ENCODE peak calls at places on chromosomes 16 and 17, in eight cellular contexts. One of them, this sample, is unnamed.

GRCh38 chr17:42408076-42408475 is 15.0 kb downstream of the CAVIN1 start:
- DNase-seq in WERI-Rb-1: no peak
- DNase-seq in left ventricle myocardium inferior: peak; percentile 56
- DNase-seq in tibial artery: no peak
- DNase-seq in PC-9: no peak
- DNase-seq in keratinocyte: no peak
- DNase-seq in adrenal gland: no peak
- DNase-seq in A549: no peak
- DNase-seq in this sample: no peak

GRCh38 chr16:81765111-81765919 is 13.8 kb upstream of the PLCG2 start:
- DNase-seq in WERI-Rb-1: no peak
- DNase-seq in left ventricle myocardium inferior: no peak
- DNase-seq in tibial artery: no peak
- DNase-seq in PC-9: no peak
- DNase-seq in keratinocyte: no peak
- DNase-seq in adrenal gland: no peak
- DNase-seq in A549: no peak
- DNase-seq in this sample: no peak

GRCh38 chr17:28346746-28347246 is 10.5 kb downstream of the POLDIP2 start:
- DNase-seq in WERI-Rb-1: peak; percentile 37
- DNase-seq in left ventricle myocardium inferior: no peak
- DNase-seq in tibial artery: no peak
- DNase-seq in PC-9: no peak
- DNase-seq in keratinocyte: no peak
- DNase-seq in adrenal gland: peak; percentile 85
- DNase-seq in A549: peak; percentile 48
- DNase-seq in this sample: no peak

GRCh38 chr17:79997004-79997673 is 38.5 kb downstream of the TBC1D16 start:
- DNase-seq in WERI-Rb-1: no peak
- DNase-seq in left ventricle myocardium inferior: no peak
- DNase-seq in tibial artery: no peak
- DNase-seq in PC-9: no peak
- DNase-seq in keratinocyte: no peak
- DNase-seq in adrenal gland: no peak
- DNase-seq in A549: no peak
- DNase-seq in this sample: no peak

GRCh38 chr17:66580178-66580577 is 254.7 kb upstream of the CACNG5 start:
- DNase-seq in WERI-Rb-1: no peak
- DNase-seq in left ventricle myocardium inferior: peak; percentile 26
- DNase-seq in tibial artery: peak; percentile 79
- DNase-seq in PC-9: peak; percentile 48
- DNase-seq in keratinocyte: no peak
- DNase-seq in adrenal gland: peak; percentile 45
- DNase-seq in A549: peak; percentile 40
- DNase-seq in this sample: no peak

GRCh38 chr16:81461756-81462155 is 17.1 kb downstream of the CMIP start:
- DNase-seq in WERI-Rb-1: no peak
- DNase-seq in left ventricle myocardium inferior: no peak
- DNase-seq in tibial artery: no peak
- DNase-seq in PC-9: no peak
- DNase-seq in keratinocyte: no peak
- DNase-seq in adrenal gland: no peak
- DNase-seq in A549: no peak
- DNase-seq in this sample: no peak

GRCh38 chr17:44438634-44439033 is 49.2 kb upstream of the ITGA2B start:
- DNase-seq in WERI-Rb-1: no peak
- DNase-seq in left ventricle myocardium inferior: no peak
- DNase-seq in tibial artery: no peak
- DNase-seq in PC-9: no peak
- DNase-seq in keratinocyte: no peak
- DNase-seq in adrenal gland: no peak
- DNase-seq in A549: no peak
- DNase-seq in this sample: no peak

GRCh38 chr17:76781056-76781982 is 43.4 kb downstream of the MFSD11 start:
- DNase-seq in WERI-Rb-1: peak; percentile 27
- DNase-seq in left ventricle myocardium inferior: no peak
- DNase-seq in tibial artery: no peak
- DNase-seq in PC-9: no peak
- DNase-seq in keratinocyte: no peak
- DNase-seq in adrenal gland: no peak
- DNase-seq in A549: no peak
- DNase-seq in this sample: no peak

GRCh38 chr16:59210955-59211541 is 476.9 kb upstream of the GOT2 start:
- DNase-seq in WERI-Rb-1: no peak
- DNase-seq in left ventricle myocardium inferior: no peak
- DNase-seq in tibial artery: no peak
- DNase-seq in PC-9: no peak
- DNase-seq in keratinocyte: no peak
- DNase-seq in adrenal gland: peak; percentile 33
- DNase-seq in A549: peak; percentile 96
- DNase-seq in this sample: no peak

GRCh38 chr16:30721606-30722005 is 22.6 kb downstream of the SRCAP start:
- DNase-seq in WERI-Rb-1: peak; percentile 30
- DNase-seq in left ventricle myocardium inferior: no peak
- DNase-seq in tibial artery: no peak
- DNase-seq in PC-9: peak; percentile 53
- DNase-seq in keratinocyte: no peak
- DNase-seq in adrenal gland: no peak
- DNase-seq in A549: no peak
- DNase-seq in this sample: no peak

GRCh38 chr17:42200702-42201101 is 6.4 kb upstream of the GHDC start:
- DNase-seq in WERI-Rb-1: no peak
- DNase-seq in left ventricle myocardium inferior: peak; percentile 68
- DNase-seq in tibial artery: no peak
- DNase-seq in PC-9: no peak
- DNase-seq in keratinocyte: no peak
- DNase-seq in adrenal gland: peak; percentile 93
- DNase-seq in A549: no peak
- DNase-seq in this sample: peak; percentile 78

GRCh38 chr17:77354420-77354720 is 213.6 kb downstream of the SEC14L1 start:
- DNase-seq in WERI-Rb-1: no peak
- DNase-seq in left ventricle myocardium inferior: no peak
- DNase-seq in tibial artery: no peak
- DNase-seq in PC-9: no peak
- DNase-seq in keratinocyte: no peak
- DNase-seq in adrenal gland: no peak
- DNase-seq in A549: no peak
- DNase-seq in this sample: no peak

GRCh38 chr17:45341389-45342158 is 24.8 kb upstream of the MAP3K14 start:
- DNase-seq in WERI-Rb-1: peak; percentile 71
- DNase-seq in left ventricle myocardium inferior: peak; percentile 81
- DNase-seq in tibial artery: peak; percentile 75
- DNase-seq in PC-9: peak; percentile 80
- DNase-seq in keratinocyte: peak; percentile 28
- DNase-seq in adrenal gland: peak; percentile 49
- DNase-seq in A549: peak; percentile 94
- DNase-seq in this sample: peak; percentile 75

GRCh38 chr16:8740775-8741355 is 56.6 kb downstream of the TMEM186 start:
- DNase-seq in WERI-Rb-1: no peak
- DNase-seq in left ventricle myocardium inferior: no peak
- DNase-seq in tibial artery: no peak
- DNase-seq in PC-9: no peak
- DNase-seq in keratinocyte: no peak
- DNase-seq in adrenal gland: peak; percentile 38
- DNase-seq in A549: no peak
- DNase-seq in this sample: no peak

GRCh38 chr17:26792486-26792885 is 501.4 kb upstream of the WSB1 start:
- DNase-seq in WERI-Rb-1: no peak
- DNase-seq in left ventricle myocardium inferior: no peak
- DNase-seq in tibial artery: no peak
- DNase-seq in PC-9: no peak
- DNase-seq in keratinocyte: peak; percentile 25
- DNase-seq in adrenal gland: no peak
- DNase-seq in A549: no peak
- DNase-seq in this sample: no peak
- H3K9me3 ChIP-seq in WERI-Rb-1: peaks cover 31% of the 10 kb centered on the region
- H3K9me3 ChIP-seq in left ventricle myocardium inferior: peaks cover 100% of the 10 kb centered on the region
- H3K9me3 ChIP-seq in tibial artery: peaks cover 40% of the 10 kb centered on the region
- H3K9me3 ChIP-seq in PC-9: peaks cover 56% of the 10 kb centered on the region
- H3K9me3 ChIP-seq in keratinocyte: peaks cover 20% of the 10 kb centered on the region
- H3K9me3 ChIP-seq in adrenal gland: peaks cover 34% of the 10 kb centered on the region
- H3K9me3 ChIP-seq in A549: peaks cover 61% of the 10 kb centered on the region
- H3K9me3 ChIP-seq in this sample: no peaks in the 10 kb centered on the region

GRCh38 chr16:13331918-13332317 is 430.5 kb downstream of the SHISA9 start:
- DNase-seq in WERI-Rb-1: no peak
- DNase-seq in left ventricle myocardium inferior: no peak
- DNase-seq in tibial artery: no peak
- DNase-seq in PC-9: no peak
- DNase-seq in keratinocyte: no peak
- DNase-seq in adrenal gland: no peak
- DNase-seq in A549: no peak
- DNase-seq in this sample: no peak
- TF ChIP-seq CTCF in WERI-Rb-1: peak; percentile 36
- TF ChIP-seq CTCF in left ventricle myocardium inferior: no peak
- TF ChIP-seq CTCF in tibial artery: no peak
- TF ChIP-seq CTCF in PC-9: peak; percentile 51
- TF ChIP-seq CTCF in keratinocyte: peak; percentile 7
- TF ChIP-seq CTCF in adrenal gland: no peak
- TF ChIP-seq CTCF in A549: no peak
- TF ChIP-seq CTCF in this sample: no peak

DNA sequence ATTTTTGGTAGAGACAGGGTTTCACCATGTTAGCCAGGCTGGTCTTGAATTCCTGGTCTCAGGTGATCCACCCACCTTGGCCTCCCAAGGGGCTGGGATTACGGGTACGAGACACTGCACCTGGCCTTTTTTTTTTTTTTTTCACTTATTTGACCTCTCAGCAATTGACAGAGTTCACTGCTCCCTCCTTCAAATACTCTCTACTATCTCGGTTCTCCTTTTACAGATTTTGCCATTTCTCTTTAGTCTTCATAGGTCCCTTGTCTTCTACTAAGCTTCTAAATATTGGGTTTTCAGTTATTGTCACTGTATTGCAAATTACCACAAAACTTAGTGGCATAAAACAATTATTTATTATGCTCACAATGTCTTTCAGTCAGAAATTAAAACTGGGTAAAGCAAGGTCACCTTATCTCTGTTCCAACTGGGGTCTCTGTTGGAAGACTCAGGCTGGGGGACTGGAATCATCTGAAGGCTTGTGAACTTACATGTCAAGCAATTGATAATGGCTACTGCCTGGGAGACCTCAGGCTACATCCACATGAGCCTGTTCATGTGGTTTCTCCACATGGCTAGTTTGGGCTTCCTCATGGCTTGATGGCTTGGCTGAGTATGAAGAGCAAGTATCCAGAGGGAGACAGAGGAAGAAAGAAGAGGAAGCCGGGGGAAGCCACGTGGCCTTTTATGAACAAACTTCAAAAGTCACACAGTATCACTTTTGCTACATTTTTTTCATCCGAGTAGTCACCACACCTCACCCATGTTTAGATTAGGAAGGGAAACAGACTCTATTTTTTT is 159.1 kb downstream of the TRIM37 start:
- DNase-seq in WERI-Rb-1: no peak
- DNase-seq in left ventricle myocardium inferior: no peak
- DNase-seq in tibial artery: no peak
- DNase-seq in PC-9: no peak
- DNase-seq in keratinocyte: no peak
- DNase-seq in adrenal gland: no peak
- DNase-seq in A549: no peak
- DNase-seq in this sample: no peak
- H3K9me3 ChIP-seq in WERI-Rb-1: peaks cover 13% of the 10 kb centered on the region
- H3K9me3 ChIP-seq in left ventricle myocardium inferior: peaks cover 37% of the 10 kb centered on the region
- H3K9me3 ChIP-seq in tibial artery: peaks cover 12% of the 10 kb centered on the region
- H3K9me3 ChIP-seq in PC-9: peaks cover 23% of the 10 kb centered on the region
- H3K9me3 ChIP-seq in keratinocyte: no peaks in the 10 kb centered on the region
- H3K9me3 ChIP-seq in adrenal gland: peaks cover 11% of the 10 kb centered on the region
- H3K9me3 ChIP-seq in A549: peaks cover 38% of the 10 kb centered on the region
- H3K9me3 ChIP-seq in this sample: peaks cover 6% of the 10 kb centered on the region

GRCh38 chr16:12803203-12804093 is at the start of gene CPPED1:
- DNase-seq in WERI-Rb-1: peak; percentile 93
- DNase-seq in left ventricle myocardium inferior: peak; percentile 95
- DNase-seq in tibial artery: peak; percentile 95
- DNase-seq in PC-9: peak; percentile 83
- DNase-seq in keratinocyte: peak; percentile 36
- DNase-seq in adrenal gland: peak; percentile 91
- DNase-seq in A549: peak; percentile 94
- DNase-seq in this sample: peak; percentile 94
- TF ChIP-seq CTCF in WERI-Rb-1: no peak
- TF ChIP-seq CTCF in left ventricle myocardium inferior: no peak
- TF ChIP-seq CTCF in tibial artery: no peak
- TF ChIP-seq CTCF in PC-9: no peak
- TF ChIP-seq CTCF in keratinocyte: no peak
- TF ChIP-seq CTCF in adrenal gland: no peak
- TF ChIP-seq CTCF in A549: peak; percentile 24
- TF ChIP-seq CTCF in this sample: no peak

GRCh38 chr16:55630774-55631173 is 25.0 kb upstream of the SLC6A2 start:
- DNase-seq in WERI-Rb-1: no peak
- DNase-seq in left ventricle myocardium inferior: no peak
- DNase-seq in tibial artery: no peak
- DNase-seq in PC-9: no peak
- DNase-seq in keratinocyte: no peak
- DNase-seq in adrenal gland: no peak
- DNase-seq in A549: no peak
- DNase-seq in this sample: no peak
- H3K9me3 ChIP-seq in WERI-Rb-1: no peaks in the 10 kb centered on the region
- H3K9me3 ChIP-seq in left ventricle myocardium inferior: peaks cover 8% of the 10 kb centered on the region
- H3K9me3 ChIP-seq in tibial artery: no peaks in the 10 kb centered on the region
- H3K9me3 ChIP-seq in PC-9: peaks cover 15% of the 10 kb centered on the region
- H3K9me3 ChIP-seq in keratinocyte: no peaks in the 10 kb centered on the region
- H3K9me3 ChIP-seq in adrenal gland: no peaks in the 10 kb centered on the region
- H3K9me3 ChIP-seq in A549: peaks cover 4% of the 10 kb centered on the region
- H3K9me3 ChIP-seq in this sample: peaks cover 3% of the 10 kb centered on the region

DNA sequence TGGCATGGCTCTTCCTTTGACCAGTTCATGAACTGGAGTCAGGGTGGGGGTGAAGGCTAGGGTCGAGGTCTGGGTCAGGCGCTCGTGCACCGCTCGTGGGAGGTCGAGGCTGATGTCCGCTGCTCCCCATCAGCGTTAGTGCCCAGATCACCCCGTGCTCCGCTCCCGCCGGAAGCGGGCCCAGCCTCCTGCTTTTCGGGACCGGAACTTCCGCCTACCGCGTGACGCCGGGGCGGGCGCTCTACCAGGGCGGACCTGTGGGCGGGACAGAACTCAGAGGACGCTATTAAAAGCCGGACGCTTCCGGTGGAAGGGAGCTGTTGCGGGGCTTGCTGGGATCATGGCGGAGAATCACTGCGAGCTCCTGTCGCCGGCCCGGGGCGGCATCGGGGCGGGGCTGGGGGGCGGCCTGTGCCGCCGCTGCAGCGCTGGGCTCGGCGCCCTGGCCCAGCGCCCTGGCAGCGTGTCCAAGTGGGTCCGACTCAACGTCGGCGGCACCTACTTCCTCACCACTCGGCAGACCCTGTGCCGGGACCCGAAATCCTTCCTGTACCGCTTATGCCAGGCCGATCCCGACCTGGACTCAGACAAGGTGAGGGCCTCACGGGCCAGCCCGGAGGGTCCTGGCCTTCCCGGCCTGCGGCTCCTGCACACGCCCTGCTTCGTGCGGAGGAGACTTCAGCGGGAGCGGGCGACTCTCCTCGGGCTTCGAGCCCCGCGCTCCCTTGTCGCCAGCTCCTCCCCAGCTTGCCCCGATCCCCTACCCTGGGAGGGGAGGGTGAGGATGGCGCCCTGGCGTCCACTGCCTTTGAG is at the start of gene KCTD5:
- DNase-seq in WERI-Rb-1: peak; percentile 95
- DNase-seq in left ventricle myocardium inferior: peak; percentile 96
- DNase-seq in tibial artery: peak; percentile 97
- DNase-seq in PC-9: peak; percentile 95
- DNase-seq in keratinocyte: peak; percentile 77
- DNase-seq in adrenal gland: peak; percentile 97
- DNase-seq in A549: peak; percentile 98
- DNase-seq in this sample: peak; percentile 99
- TF ChIP-seq CTCF in WERI-Rb-1: no peak
- TF ChIP-seq CTCF in left ventricle myocardium inferior: peak; percentile 13
- TF ChIP-seq CTCF in tibial artery: peak; percentile 19
- TF ChIP-seq CTCF in PC-9: no peak
- TF ChIP-seq CTCF in keratinocyte: no peak
- TF ChIP-seq CTCF in adrenal gland: peak; percentile 25
- TF ChIP-seq CTCF in A549: no peak
- TF ChIP-seq CTCF in this sample: no peak